ENCODE peak calls at places on chromosomes 16 and 17, in four cellular contexts. Q is cardiac muscle cell, B is KBM-7, P is NCI-H82. Y is an unnamed sample.

GRCh38 chr17:34081269-34081668 is 173.8 kb upstream of the CCL2 start:
- DNase-seq in Q (peak), B (peak), P (peak), Y (no peak)

GRCh38 chr16:70749681-70750601 is 51.0 kb downstream of the VAC14 start:
- DNase-seq in Q (no peak), B (no peak), P (no peak), Y (no peak)

GRCh38 chr16:8481810-8482209 is 108.5 kb downstream of the TMEM114 start:
- DNase-seq in Q (no peak), B (no peak), P (no peak), Y (no peak)

GRCh38 chr17:36858119-36859002 is 78.9 kb upstream of the LHX1 start:
- DNase-seq in Q (no peak), B (no peak), P (no peak), Y (no peak)

GRCh38 chr16:14104066-14104465 is 32.9 kb downstream of the MRTFB start:
- DNase-seq in Q (no peak), B (no peak), P (no peak), Y (no peak)

GRCh38 chr16:4679156-4679853 is 14.1 kb upstream of the NUDT16L1 start:
- DNase-seq in Q (peak), B (no peak), P (no peak), Y (no peak)

GRCh38 chr17:6843241-6843890 is 11.8 kb upstream of the TEKT1 start:
- DNase-seq in Q (peak), B (peak), P (peak), Y (no peak)

GRCh38 chr17:59492091-59492451 is 73.3 kb upstream of the DHX40 start:
- DNase-seq in Q (no peak), B (no peak), P (no peak), Y (no peak)

GRCh38 chr17:68533887-68534700 is 21.9 kb downstream of the PRKAR1A start:
- DNase-seq in Q (no peak), B (peak), P (peak), Y (no peak)

GRCh38 chr16:48546774-48547173 is 63.2 kb downstream of the N4BP1 start:
- DNase-seq in Q (no peak), B (no peak), P (no peak), Y (no peak)

GRCh38 chr17:42979511-42980273 is at the start of gene PTGES3L:
- DNase-seq in Q (peak), B (no peak), P (peak), Y (no peak)